ENCODE peak calls at places on chromosomes 4 and X, in seven cellular contexts. One of them, this sample, is unnamed.

GRCh38 chrX:14672611-14673172 is 143.4 kb downstream of the GLRA2 start:
- DNase-seq in memory B cell: no peak
- DNase-seq in mammary epithelial cell: no peak
- DNase-seq in fibroblast of the conjunctiva: no peak
- DNase-seq in NCI-H1417 treated with DMSO at 0.1 percent for 48 hours: no peak
- DNase-seq in HFF-Myc: no peak
- DNase-seq in OCI-LY7: no peak
- DNase-seq in this sample: no peak

GRCh38 chr4:7807351-7807921 is 132.2 kb downstream of the AFAP1 start:
- DNase-seq in NCI-H1417 treated with DMSO at 0.1 percent for 48 hours: no peak
- DNase-seq in OCI-LY7: no peak
- DNase-seq in HFF-Myc: no peak
- DNase-seq in fibroblast of the conjunctiva: no peak
- DNase-seq in memory B cell: no peak
- DNase-seq in mammary epithelial cell: no peak
- DNase-seq in this sample: no peak

GRCh38 chr4:1862961-1863296 is 7.0 kb upstream of the LETM1 start:
- DNase-seq in fibroblast of the conjunctiva: no peak
- DNase-seq in NCI-H1417 treated with DMSO at 0.1 percent for 48 hours: no peak
- DNase-seq in HFF-Myc: no peak
- DNase-seq in OCI-LY7: no peak
- DNase-seq in memory B cell: no peak
- DNase-seq in mammary epithelial cell: no peak
- DNase-seq in this sample: no peak

GRCh38 chrX:136623400-136623799 is 24.6 kb upstream of the CD40LG start:
- DNase-seq in memory B cell: no peak
- DNase-seq in mammary epithelial cell: no peak
- DNase-seq in NCI-H1417 treated with DMSO at 0.1 percent for 48 hours: no peak
- DNase-seq in fibroblast of the conjunctiva: no peak
- DNase-seq in OCI-LY7: no peak
- DNase-seq in HFF-Myc: no peak
- DNase-seq in this sample: no peak

GRCh38 chr4:179804440-179804839 is 2362.2 kb upstream of the AGA start:
- DNase-seq in OCI-LY7: no peak
- DNase-seq in HFF-Myc: no peak
- DNase-seq in memory B cell: no peak
- DNase-seq in mammary epithelial cell: no peak
- DNase-seq in fibroblast of the conjunctiva: no peak
- DNase-seq in NCI-H1417 treated with DMSO at 0.1 percent for 48 hours: no peak
- DNase-seq in this sample: no peak

GRCh38 chrX:134388161-134389109 is 71.5 kb upstream of the HPRT1 start:
- DNase-seq in mammary epithelial cell: no peak
- DNase-seq in fibroblast of the conjunctiva: no peak
- DNase-seq in NCI-H1417 treated with DMSO at 0.1 percent for 48 hours: no peak
- DNase-seq in memory B cell: no peak
- DNase-seq in HFF-Myc: no peak
- DNase-seq in OCI-LY7: peak; percentile 81
- DNase-seq in this sample: no peak

GRCh38 chr4:140085062-140085622 is 68.8 kb downstream of the MAML3 start:
- DNase-seq in memory B cell: no peak
- DNase-seq in NCI-H1417 treated with DMSO at 0.1 percent for 48 hours: no peak
- DNase-seq in HFF-Myc: no peak
- DNase-seq in fibroblast of the conjunctiva: no peak
- DNase-seq in mammary epithelial cell: no peak
- DNase-seq in OCI-LY7: no peak
- DNase-seq in this sample: no peak

GRCh38 chr4:70651864-70652506 is 14.3 kb downstream of the JCHAIN start:
- DNase-seq in mammary epithelial cell: peak; percentile 29
- DNase-seq in NCI-H1417 treated with DMSO at 0.1 percent for 48 hours: peak; percentile 39
- DNase-seq in fibroblast of the conjunctiva: no peak
- DNase-seq in OCI-LY7: peak; percentile 62
- DNase-seq in memory B cell: no peak
- DNase-seq in HFF-Myc: no peak
- DNase-seq in this sample: peak; percentile 41

GRCh38 chr4:13384055-13384454 is 100.1 kb downstream of the RAB28 start:
- DNase-seq in HFF-Myc: no peak
- DNase-seq in mammary epithelial cell: no peak
- DNase-seq in fibroblast of the conjunctiva: no peak
- DNase-seq in OCI-LY7: no peak
- DNase-seq in NCI-H1417 treated with DMSO at 0.1 percent for 48 hours: no peak
- DNase-seq in memory B cell: no peak
- DNase-seq in this sample: no peak

GRCh38 chrX:70168238-70169188 is 8.8 kb upstream of the DGAT2L6 start:
- DNase-seq in mammary epithelial cell: peak; percentile 19
- DNase-seq in fibroblast of the conjunctiva: peak; percentile 30
- DNase-seq in HFF-Myc: peak; percentile 14
- DNase-seq in NCI-H1417 treated with DMSO at 0.1 percent for 48 hours: no peak
- DNase-seq in memory B cell: no peak
- DNase-seq in OCI-LY7: peak; percentile 1
- DNase-seq in this sample: no peak

GRCh38 chr4:129543299-129543698 is 447.3 kb downstream of the C4orf33 start:
- DNase-seq in memory B cell: no peak
- DNase-seq in OCI-LY7: no peak
- DNase-seq in NCI-H1417 treated with DMSO at 0.1 percent for 48 hours: no peak
- DNase-seq in fibroblast of the conjunctiva: no peak
- DNase-seq in HFF-Myc: no peak
- DNase-seq in mammary epithelial cell: no peak
- DNase-seq in this sample: no peak

GRCh38 chr4:116342143-116342542 is 743.2 kb downstream of the TRAM1L1 start:
- DNase-seq in memory B cell: no peak
- DNase-seq in OCI-LY7: no peak
- DNase-seq in mammary epithelial cell: no peak
- DNase-seq in HFF-Myc: no peak
- DNase-seq in fibroblast of the conjunctiva: no peak
- DNase-seq in NCI-H1417 treated with DMSO at 0.1 percent for 48 hours: no peak
- DNase-seq in this sample: no peak

GRCh38 chr4:165404080-165404479 is 25.3 kb downstream of the CPE start:
- DNase-seq in mammary epithelial cell: no peak
- DNase-seq in HFF-Myc: no peak
- DNase-seq in memory B cell: no peak
- DNase-seq in OCI-LY7: no peak
- DNase-seq in fibroblast of the conjunctiva: no peak
- DNase-seq in NCI-H1417 treated with DMSO at 0.1 percent for 48 hours: no peak
- DNase-seq in this sample: no peak

GRCh38 chrX:75061701-75062100 is 94.4 kb downstream of the ABCB7 start:
- DNase-seq in mammary epithelial cell: peak; percentile 4
- DNase-seq in NCI-H1417 treated with DMSO at 0.1 percent for 48 hours: no peak
- DNase-seq in fibroblast of the conjunctiva: no peak
- DNase-seq in memory B cell: no peak
- DNase-seq in OCI-LY7: no peak
- DNase-seq in HFF-Myc: no peak
- DNase-seq in this sample: no peak